ENCODE peak calls at places on chromosomes 5 and 9, in five cellular contexts. One of them, this sample, is unnamed.

GRCh38 chr9:71665247-71665646 is 103.1 kb downstream of the CEMIP2 start:
- DNase-seq in H9: no peak
- DNase-seq in mesendoderm: peak; percentile 25
- DNase-seq in neuronal stem cell: no peak
- DNase-seq in IMR-90: no peak
- DNase-seq in this sample: no peak

GRCh38 chr5:124923131-124923530 is 176.7 kb upstream of the ZNF608 start:
- DNase-seq in IMR-90: peak; percentile 24
- DNase-seq in neuronal stem cell: no peak
- DNase-seq in mesendoderm: no peak
- DNase-seq in H9: no peak
- DNase-seq in this sample: no peak

GRCh38 chr5:32096891-32097592 is 77.1 kb downstream of the GOLPH3 start:
- DNase-seq in neuronal stem cell: no peak
- DNase-seq in mesendoderm: no peak
- DNase-seq in H9: no peak
- DNase-seq in IMR-90: peak; percentile 11
- DNase-seq in this sample: no peak

GRCh38 chr9:124000161-124000783 is 11.3 kb upstream of the LHX2 start:
- DNase-seq in neuronal stem cell: no peak
- DNase-seq in mesendoderm: peak; percentile 8
- DNase-seq in IMR-90: no peak
- DNase-seq in H9: no peak
- DNase-seq in this sample: peak; percentile 61

GRCh38 chr9:112110094-112110772 is 64.9 kb downstream of the SUSD1 start:
- DNase-seq in IMR-90: no peak
- DNase-seq in H9: no peak
- DNase-seq in neuronal stem cell: no peak
- DNase-seq in mesendoderm: peak; percentile 37
- DNase-seq in this sample: no peak

GRCh38 chr9:106860731-106861584 is 2.0 kb upstream of the ZNF462 start:
- DNase-seq in IMR-90: peak; percentile 38
- DNase-seq in H9: peak; percentile 55
- DNase-seq in mesendoderm: peak; percentile 88
- DNase-seq in neuronal stem cell: peak; percentile 61
- DNase-seq in this sample: no peak

GRCh38 chr5:115459844-115460243 is 84.7 kb downstream of the FEM1C start:
- DNase-seq in neuronal stem cell: no peak
- DNase-seq in IMR-90: peak; percentile 61
- DNase-seq in H9: no peak
- DNase-seq in mesendoderm: no peak
- DNase-seq in this sample: no peak

GRCh38 chr9:89497978-89498844 is at the start of gene SEMA4D:
- DNase-seq in mesendoderm: peak; percentile 85
- DNase-seq in IMR-90: peak; percentile 51
- DNase-seq in H9: peak; percentile 84
- DNase-seq in neuronal stem cell: peak; percentile 54
- DNase-seq in this sample: peak; percentile 21

GRCh38 chr9:113705938-113706519 is 170.1 kb upstream of the ZNF618 start:
- DNase-seq in neuronal stem cell: no peak
- DNase-seq in H9: peak; percentile 52
- DNase-seq in mesendoderm: peak; percentile 96
- DNase-seq in IMR-90: no peak
- DNase-seq in this sample: no peak

GRCh38 chr5:14105717-14106435 is 37.3 kb upstream of the TRIO start:
- DNase-seq in mesendoderm: peak; percentile 28
- DNase-seq in H9: no peak
- DNase-seq in IMR-90: peak; percentile 95
- DNase-seq in neuronal stem cell: no peak
- DNase-seq in this sample: no peak

GRCh38 chr9:85941617-85941930 is 628 bp downstream of the NAA35 start:
- DNase-seq in IMR-90: no peak
- DNase-seq in H9: no peak
- DNase-seq in neuronal stem cell: peak; percentile 11
- DNase-seq in mesendoderm: no peak
- DNase-seq in this sample: no peak

GRCh38 chr9:133050142-133050541 is 11.6 kb upstream of the CEL start:
- DNase-seq in H9: no peak
- DNase-seq in IMR-90: peak; percentile 16
- DNase-seq in mesendoderm: no peak
- DNase-seq in neuronal stem cell: no peak
- DNase-seq in this sample: no peak

GRCh38 chr5:40834391-40834848 is 602 bp downstream of the RPL37 start:
- DNase-seq in IMR-90: peak; percentile 33
- DNase-seq in H9: no peak
- DNase-seq in mesendoderm: peak; percentile 38
- DNase-seq in neuronal stem cell: no peak
- DNase-seq in this sample: no peak

GRCh38 chr5:134145779-134146581 is 30.8 kb downstream of the SKP1 start:
- DNase-seq in neuronal stem cell: peak; percentile 81
- DNase-seq in H9: peak; percentile 88
- DNase-seq in mesendoderm: peak; percentile 88
- DNase-seq in IMR-90: peak; percentile 64
- DNase-seq in this sample: peak; percentile 53
- H2BK15ac ChIP-seq in neuronal stem cell: no peak overlapping the region
- H2BK15ac ChIP-seq in H9: no peak overlapping the region
- H2BK15ac ChIP-seq in mesendoderm: no peak overlapping the region
- H2BK15ac ChIP-seq in IMR-90: no peak overlapping the region
- H2BK15ac ChIP-seq in this sample: no peak overlapping the region

GRCh38 chr5:141877478-141878185 is 578 bp downstream of the PCDH1 start:
- DNase-seq in H9: no peak
- DNase-seq in mesendoderm: peak; percentile 50
- DNase-seq in IMR-90: no peak
- DNase-seq in neuronal stem cell: no peak
- DNase-seq in this sample: peak; percentile 63
- H2BK15ac ChIP-seq in H9: no peak overlapping the region
- H2BK15ac ChIP-seq in mesendoderm: no peak overlapping the region
- H2BK15ac ChIP-seq in IMR-90: no peak overlapping the region
- H2BK15ac ChIP-seq in neuronal stem cell: peak overlapping the region; percentile 79
- H2BK15ac ChIP-seq in this sample: peak overlapping the region; percentile 96

DNA sequence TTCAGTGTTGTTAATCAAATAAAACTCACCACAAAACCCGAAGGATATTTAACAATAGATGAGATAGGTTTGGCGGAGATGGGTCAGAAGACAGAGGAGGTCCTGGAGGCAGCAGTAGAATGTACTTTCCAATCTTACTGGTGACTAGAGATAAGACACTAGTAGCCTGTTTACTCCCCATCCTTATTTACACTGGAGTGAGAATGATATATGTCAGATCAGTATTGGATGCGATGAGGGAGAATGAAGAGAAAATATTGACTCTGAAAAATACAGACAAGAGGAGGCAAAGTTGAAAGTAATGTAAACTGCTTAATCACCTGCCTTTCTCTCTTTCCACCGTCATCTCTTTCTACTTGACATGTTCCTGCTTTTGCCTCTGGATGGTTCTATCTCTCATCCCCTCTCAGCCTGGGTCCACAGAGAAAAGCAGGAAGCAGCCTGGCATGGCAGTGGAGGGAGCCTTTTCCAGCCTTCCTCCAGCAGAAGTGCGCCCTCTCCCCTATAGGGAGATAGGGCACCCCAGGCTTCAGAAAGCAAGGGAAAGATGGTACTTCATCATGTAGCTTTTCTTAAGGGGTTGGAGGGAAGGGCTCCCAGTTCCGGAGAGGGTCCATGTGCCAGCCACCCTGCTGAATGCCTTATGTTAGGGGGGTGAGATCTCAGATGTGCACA is 11.1 kb downstream of the PALM2AKAP2 start:
- DNase-seq in H9: no peak
- DNase-seq in neuronal stem cell: no peak
- DNase-seq in IMR-90: no peak
- DNase-seq in mesendoderm: no peak
- DNase-seq in this sample: no peak
- H2BK15ac ChIP-seq in H9: no peak overlapping the region
- H2BK15ac ChIP-seq in neuronal stem cell: no peak overlapping the region
- H2BK15ac ChIP-seq in IMR-90: peak overlapping the region; percentile 56
- H2BK15ac ChIP-seq in mesendoderm: no peak overlapping the region
- H2BK15ac ChIP-seq in this sample: no peak overlapping the region

DNA sequence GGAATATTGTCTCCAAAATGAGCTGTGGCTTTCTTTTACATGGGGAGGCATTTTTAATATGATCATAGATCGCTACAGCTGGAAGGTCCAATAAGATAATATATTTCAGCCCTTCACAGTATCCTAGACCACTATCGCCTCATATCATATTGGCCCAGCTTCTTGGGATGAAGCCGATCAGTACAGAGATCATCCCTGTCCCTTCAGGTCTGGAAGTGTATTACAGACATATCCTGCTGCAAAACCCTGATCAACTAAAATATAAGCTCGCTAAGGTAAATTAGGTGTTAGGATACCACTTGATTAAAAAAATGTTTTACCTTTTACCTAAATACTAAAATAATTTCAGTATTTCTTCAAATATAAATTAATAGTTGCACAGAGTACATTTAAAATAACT is 41.7 kb downstream of the JAKMIP2 start:
- DNase-seq in IMR-90: no peak
- DNase-seq in H9: no peak
- DNase-seq in neuronal stem cell: no peak
- DNase-seq in mesendoderm: no peak
- DNase-seq in this sample: no peak
- H2BK15ac ChIP-seq in IMR-90: no peak overlapping the region
- H2BK15ac ChIP-seq in H9: no peak overlapping the region
- H2BK15ac ChIP-seq in neuronal stem cell: no peak overlapping the region
- H2BK15ac ChIP-seq in mesendoderm: no peak overlapping the region
- H2BK15ac ChIP-seq in this sample: no peak overlapping the region

GRCh38 chr5:140401362-140402257 is at the start of gene ANKHD1:
- DNase-seq in neuronal stem cell: peak; percentile 100
- DNase-seq in H9: peak; percentile 100
- DNase-seq in mesendoderm: peak; percentile 100
- DNase-seq in IMR-90: peak; percentile 100
- DNase-seq in this sample: peak; percentile 91
- H2BK15ac ChIP-seq in neuronal stem cell: peak within 1 kb of the TSS; percentile 85
- H2BK15ac ChIP-seq in H9: no peak within 1 kb of the TSS
- H2BK15ac ChIP-seq in mesendoderm: no peak within 1 kb of the TSS
- H2BK15ac ChIP-seq in IMR-90: peak within 1 kb of the TSS; percentile 53
- H2BK15ac ChIP-seq in this sample: peak within 1 kb of the TSS; percentile 49

GRCh38 chr9:134546231-134546731 is 95.3 kb upstream of the COL5A1 start:
- DNase-seq in mesendoderm: peak; percentile 28
- DNase-seq in IMR-90: peak; percentile 26
- DNase-seq in H9: no peak
- DNase-seq in neuronal stem cell: no peak
- DNase-seq in this sample: no peak
- H2BK15ac ChIP-seq in mesendoderm: no peak overlapping the region
- H2BK15ac ChIP-seq in IMR-90: peak overlapping the region; percentile 76
- H2BK15ac ChIP-seq in H9: no peak overlapping the region
- H2BK15ac ChIP-seq in neuronal stem cell: peak overlapping the region; percentile 45
- H2BK15ac ChIP-seq in this sample: no peak overlapping the region

This sample was measured in H1.